ENCODE peak calls at places on chromosomes 4 and X, in seven cellular contexts. E, F, Z, B, V, L and C are unnamed samples.

GRCh38 chr4:176436500-176436973 is 116.8 kb downstream of the SPCS3 start:
- DNase-seq in E (peak), F (peak), Z (no peak), B (peak), V (peak), L (no peak), C (peak)

GRCh38 chr4:42391981-42392380 is 5.3 kb upstream of the SHISA3 start:
- DNase-seq in E (no peak), F (no peak), Z (no peak), B (no peak), V (peak), L (no peak), C (no peak)

GRCh38 chrX:14884714-14885113 is 11.5 kb downstream of the MOSPD2 start:
- DNase-seq in E (no peak), F (no peak), Z (no peak), B (no peak), V (no peak), L (no peak), C (no peak)

GRCh38 chr4:166538491-166539005 is 665.5 kb downstream of the TLL1 start:
- DNase-seq in E (peak), F (peak), Z (no peak), B (no peak), V (no peak), L (no peak), C (no peak)

GRCh38 chr4:174154455-174154854 is 129.0 kb downstream of the FBXO8 start:
- DNase-seq in E (peak), F (peak), Z (no peak), B (no peak), V (peak), L (no peak), C (peak)

GRCh38 chr4:80094191-80094590 is 21.2 kb upstream of the ANTXR2 start:
- DNase-seq in E (no peak), F (no peak), Z (no peak), B (no peak), V (no peak), L (no peak), C (no peak)

GRCh38 chr4:114684462-114684861 is 85.9 kb downstream of the UGT8 start:
- DNase-seq in E (no peak), F (no peak), Z (no peak), B (no peak), V (no peak), L (no peak), C (no peak)

GRCh38 chr4:52780627-52781354 is 29.6 kb upstream of the ERVMER34-1 start:
- DNase-seq in E (no peak), F (peak), Z (no peak), B (no peak), V (peak), L (no peak), C (peak)

GRCh38 chr4:86921608-86922252 is 13.1 kb upstream of the AFF1 start:
- DNase-seq in E (no peak), F (no peak), Z (no peak), B (no peak), V (no peak), L (no peak), C (no peak)

GRCh38 chrX:33726281-33727160 is 405.6 kb downstream of the FAM47A start:
- DNase-seq in E (no peak), F (no peak), Z (no peak), B (no peak), V (no peak), L (no peak), C (no peak)

GRCh38 chr4:125639182-125639621 is 324.4 kb downstream of the FAT4 start:
- DNase-seq in E (no peak), F (no peak), Z (no peak), B (no peak), V (no peak), L (no peak), C (peak)

GRCh38 chr4:74418063-74418670 is 26.8 kb upstream of the AREG start:
- DNase-seq in E (peak), F (peak), Z (no peak), B (no peak), V (peak), L (no peak), C (peak)